ENCODE peak calls at places on chromosomes 12 and 14, in five cellular contexts. U is T-helper 1 cell, X is amniotic stem cell, W is retina, V is neural crest cell. N is an unnamed sample.

GRCh38 chr12:56989866-56990610 is 16.3 kb downstream of the ZBTB39 start:
- DNase-seq in V (no peak), U (no peak), X (no peak), W (no peak), N (no peak)

GRCh38 chr14:66910306-66910705 is 278.9 kb upstream of the GARIN2 start:
- DNase-seq in X (no peak), U (no peak), W (no peak), V (no peak), N (no peak)

GRCh38 chr12:62977419-62977818 is 42.5 kb upstream of the PPM1H start:
- DNase-seq in V (no peak), U (no peak), X (no peak), W (no peak), N (no peak)

GRCh38 chr12:16562413-16562812 is 43.5 kb downstream of the LMO3 start:
- DNase-seq in X (no peak), W (no peak), U (no peak), V (no peak), N (no peak)

GRCh38 chr12:84435682-84436081 is 476.9 kb downstream of the SLC6A15 start:
- DNase-seq in W (no peak), X (no peak), U (no peak), V (no peak), N (no peak)

GRCh38 chr12:88325828-88326214 is 183.7 kb downstream of the TMTC3 start:
- DNase-seq in X (no peak), W (no peak), U (no peak), V (no peak), N (no peak)

GRCh38 chr12:3752096-3752709 is 706 bp downstream of the CRACR2A start:
- DNase-seq in U (peak), X (no peak), W (peak), V (no peak), N (peak)

GRCh38 chr14:65137648-65138317 is 35.5 kb upstream of the MAX start:
- DNase-seq in V (no peak), U (no peak), X (no peak), W (no peak), N (no peak)

GRCh38 chr12:102062419-102062806 is 622 bp upstream of the WASHC3 start:
- DNase-seq in W (no peak), V (no peak), U (no peak), X (no peak), N (no peak)

N was measured in T-helper 9 cell.